ENCODE peak calls at places on chromosomes 7 and 10, in four cellular contexts. One of them, this sample, is unnamed. For H3K4me1, H3K9me3 and H3K36me3, the result is how much of the 10 kb centered on the place peaks cover.

GRCh38 chr10:124646483-124647352 is 97.5 kb downstream of the FAM53B start:
- DNase-seq in ascending aorta: peak
- DNase-seq in lung: peak
- DNase-seq in uterus: peak
- DNase-seq in this sample: no peak

GRCh38 chr7:143331179-143331825 is 15.4 kb downstream of the CLCN1 start:
- DNase-seq in uterus: peak
- DNase-seq in ascending aorta: no peak
- DNase-seq in lung: no peak
- DNase-seq in this sample: no peak

GRCh38 chr7:82428186-82428961 is 15.2 kb downstream of the CACNA2D1 start:
- DNase-seq in ascending aorta: no peak
- DNase-seq in lung: no peak
- DNase-seq in uterus: no peak
- DNase-seq in this sample: no peak

GRCh38 chr10:3468919-3469638 is 296.5 kb upstream of the PITRM1 start:
- DNase-seq in lung: peak
- DNase-seq in uterus: peak
- DNase-seq in ascending aorta: no peak
- DNase-seq in this sample: no peak

GRCh38 chr10:8908013-8908412 is 853.5 kb downstream of the GATA3 start:
- DNase-seq in ascending aorta: no peak
- DNase-seq in lung: no peak
- DNase-seq in uterus: no peak
- DNase-seq in this sample: no peak

GRCh38 chr7:70698219-70698832 is 433.6 kb upstream of the GALNT17 start:
- DNase-seq in uterus: no peak
- DNase-seq in ascending aorta: no peak
- DNase-seq in lung: no peak
- DNase-seq in this sample: no peak

GRCh38 chr7:111137296-111138195 is 46.6 kb downstream of the LRRN3 start:
- DNase-seq in lung: no peak
- DNase-seq in ascending aorta: no peak
- DNase-seq in uterus: no peak
- DNase-seq in this sample: no peak

GRCh38 chr10:16732376-16732775 is 84.8 kb downstream of the RSU1 start:
- DNase-seq in uterus: no peak
- DNase-seq in ascending aorta: no peak
- DNase-seq in lung: no peak
- DNase-seq in this sample: no peak

GRCh38 chr7:101696-102376 is 90.5 kb upstream of the FAM20C start:
- DNase-seq in uterus: no peak
- DNase-seq in lung: no peak
- DNase-seq in ascending aorta: no peak
- DNase-seq in this sample: no peak

GRCh38 chr7:2520131-2520807 is 695 bp downstream of the LFNG start:
- DNase-seq in uterus: no peak
- DNase-seq in ascending aorta: no peak
- DNase-seq in lung: no peak
- DNase-seq in this sample: no peak

GRCh38 chr10:33125522-33125921 is 167.5 kb upstream of the ITGB1 start:
- DNase-seq in ascending aorta: no peak
- DNase-seq in lung: no peak
- DNase-seq in uterus: no peak
- DNase-seq in this sample: no peak

GRCh38 chr10:74839708-74840107 is 13.3 kb downstream of the KAT6B start:
- DNase-seq in lung: no peak
- DNase-seq in uterus: no peak
- DNase-seq in ascending aorta: no peak
- DNase-seq in this sample: no peak

GRCh38 chr7:147894271-147894670 is 696.3 kb upstream of the C7orf33 start:
- DNase-seq in uterus: no peak
- DNase-seq in lung: no peak
- DNase-seq in ascending aorta: no peak
- DNase-seq in this sample: no peak

GRCh38 chr10:68154211-68154497 is 44.9 kb downstream of the MYPN start:
- DNase-seq in lung: no peak
- DNase-seq in ascending aorta: no peak
- DNase-seq in uterus: peak
- DNase-seq in this sample: no peak

GRCh38 chr7:136228185-136228584 is 251.0 kb upstream of the MTPN start:
- DNase-seq in lung: no peak
- DNase-seq in uterus: no peak
- DNase-seq in ascending aorta: no peak
- DNase-seq in this sample: no peak

GRCh38 chr7:107924841-107925490 is 34.0 kb downstream of the DLD start:
- DNase-seq in lung: no peak
- DNase-seq in ascending aorta: no peak
- DNase-seq in uterus: no peak
- DNase-seq in this sample: no peak

GRCh38 chr10:79155301-79156081 is 86.7 kb downstream of the ZMIZ1 start:
- DNase-seq in lung: no peak
- DNase-seq in ascending aorta: no peak
- DNase-seq in uterus: no peak
- DNase-seq in this sample: no peak

GRCh38 chr10:47410271-47410670 is 26.2 kb upstream of the ZNF488 start:
- DNase-seq in uterus: no peak
- DNase-seq in ascending aorta: no peak
- DNase-seq in lung: no peak
- DNase-seq in this sample: no peak
- H3K4me1 ChIP-seq in uterus: under half
- H3K4me1 ChIP-seq in ascending aorta: under half
- H3K4me1 ChIP-seq in lung: under half
- H3K4me1 ChIP-seq in this sample: under half

GRCh38 chr10:99593312-99593711 is 26.9 kb downstream of the SLC25A28 start:
- DNase-seq in ascending aorta: no peak
- DNase-seq in uterus: no peak
- DNase-seq in lung: no peak
- DNase-seq in this sample: no peak

GRCh38 chr10:99595770-99596465 is 24.3 kb downstream of the SLC25A28 start:
- DNase-seq in lung: no peak
- DNase-seq in ascending aorta: no peak
- DNase-seq in uterus: no peak
- DNase-seq in this sample: no peak

GRCh38 chr10:99595236-99595635 is 25.0 kb downstream of the SLC25A28 start:
- DNase-seq in uterus: no peak
- DNase-seq in ascending aorta: no peak
- DNase-seq in lung: no peak
- DNase-seq in this sample: no peak

GRCh38 chr10:99598011-99598410 is 22.2 kb downstream of the SLC25A28 start:
- DNase-seq in ascending aorta: no peak
- DNase-seq in uterus: no peak
- DNase-seq in lung: no peak
- DNase-seq in this sample: no peak

DNA sequence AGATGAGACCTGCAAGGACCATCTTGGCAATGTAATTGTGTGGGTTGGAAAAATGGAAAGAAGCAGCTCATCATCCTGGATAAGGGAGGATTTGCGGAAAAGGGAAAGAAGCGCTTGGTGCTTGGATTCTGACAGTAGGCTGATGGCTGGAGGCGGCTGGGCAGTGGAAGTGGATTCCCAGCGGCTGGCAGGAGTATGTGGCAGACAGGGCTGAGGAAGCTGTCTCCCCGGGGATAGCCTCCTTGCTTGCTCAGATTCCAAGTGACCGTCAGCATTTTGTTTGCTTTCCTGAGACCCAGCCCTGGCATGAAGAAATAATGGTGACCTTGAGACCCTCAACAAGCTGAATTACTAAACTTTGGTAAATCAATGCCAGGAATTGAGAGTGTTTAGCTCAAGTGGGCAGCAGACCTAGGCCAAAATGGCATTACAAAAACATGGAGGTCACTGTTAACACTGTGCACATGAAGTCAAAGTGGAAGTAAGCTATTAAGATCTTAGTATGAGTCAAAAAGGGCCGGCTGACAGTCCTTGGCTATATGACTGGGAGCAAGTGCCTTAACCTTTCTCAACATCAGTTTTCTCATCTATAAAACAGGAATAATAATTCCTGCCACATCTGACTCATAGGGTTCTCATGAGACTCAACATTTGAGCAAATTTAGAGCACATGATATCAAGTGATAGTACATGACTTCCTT is 21.3 kb downstream of the SLC25A28 start:
- DNase-seq in uterus: no peak
- DNase-seq in lung: no peak
- DNase-seq in ascending aorta: no peak
- DNase-seq in this sample: no peak
- H3K9me3 ChIP-seq in uterus: under half
- H3K9me3 ChIP-seq in lung: under half
- H3K9me3 ChIP-seq in ascending aorta: under half
- H3K9me3 ChIP-seq in this sample: under half

DNA sequence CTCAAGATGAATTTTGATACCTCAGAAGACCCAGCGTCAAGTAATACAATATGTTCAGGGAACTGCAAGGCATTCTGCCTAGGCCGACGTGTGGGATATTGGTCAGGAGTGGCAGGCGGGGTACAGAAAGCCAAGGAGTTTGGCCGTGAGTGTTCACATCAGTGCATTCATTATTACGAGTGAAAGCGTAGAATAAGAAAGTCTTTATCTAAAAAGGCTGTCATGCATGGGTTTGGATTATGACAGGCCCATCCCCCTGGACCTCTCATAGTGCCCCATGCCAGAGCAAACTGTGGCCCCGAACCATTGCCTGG is 7.5 kb downstream of the AIMP2 start:
- DNase-seq in uterus: no peak
- DNase-seq in lung: no peak
- DNase-seq in ascending aorta: no peak
- DNase-seq in this sample: no peak
- H3K36me3 ChIP-seq in uterus: under half
- H3K36me3 ChIP-seq in lung: under half
- H3K36me3 ChIP-seq in ascending aorta: under half
- H3K36me3 ChIP-seq in this sample: under half

GRCh38 chr10:133166504-133166827 is 6.4 kb downstream of the KNDC1 start:
- DNase-seq in ascending aorta: no peak
- DNase-seq in lung: no peak
- DNase-seq in uterus: no peak
- DNase-seq in this sample: no peak

GRCh38 chr10:133165556-133166503 is 5.8 kb downstream of the KNDC1 start:
- DNase-seq in ascending aorta: no peak
- DNase-seq in lung: no peak
- DNase-seq in uterus: peak
- DNase-seq in this sample: no peak

GRCh38 chr10:133167693-133168616 is 7.9 kb downstream of the KNDC1 start:
- DNase-seq in ascending aorta: no peak
- DNase-seq in uterus: no peak
- DNase-seq in lung: no peak
- DNase-seq in this sample: no peak

GRCh38 chr10:133168617-133169031 is 8.6 kb downstream of the KNDC1 start:
- DNase-seq in lung: no peak
- DNase-seq in uterus: no peak
- DNase-seq in ascending aorta: no peak
- DNase-seq in this sample: no peak

DNA sequence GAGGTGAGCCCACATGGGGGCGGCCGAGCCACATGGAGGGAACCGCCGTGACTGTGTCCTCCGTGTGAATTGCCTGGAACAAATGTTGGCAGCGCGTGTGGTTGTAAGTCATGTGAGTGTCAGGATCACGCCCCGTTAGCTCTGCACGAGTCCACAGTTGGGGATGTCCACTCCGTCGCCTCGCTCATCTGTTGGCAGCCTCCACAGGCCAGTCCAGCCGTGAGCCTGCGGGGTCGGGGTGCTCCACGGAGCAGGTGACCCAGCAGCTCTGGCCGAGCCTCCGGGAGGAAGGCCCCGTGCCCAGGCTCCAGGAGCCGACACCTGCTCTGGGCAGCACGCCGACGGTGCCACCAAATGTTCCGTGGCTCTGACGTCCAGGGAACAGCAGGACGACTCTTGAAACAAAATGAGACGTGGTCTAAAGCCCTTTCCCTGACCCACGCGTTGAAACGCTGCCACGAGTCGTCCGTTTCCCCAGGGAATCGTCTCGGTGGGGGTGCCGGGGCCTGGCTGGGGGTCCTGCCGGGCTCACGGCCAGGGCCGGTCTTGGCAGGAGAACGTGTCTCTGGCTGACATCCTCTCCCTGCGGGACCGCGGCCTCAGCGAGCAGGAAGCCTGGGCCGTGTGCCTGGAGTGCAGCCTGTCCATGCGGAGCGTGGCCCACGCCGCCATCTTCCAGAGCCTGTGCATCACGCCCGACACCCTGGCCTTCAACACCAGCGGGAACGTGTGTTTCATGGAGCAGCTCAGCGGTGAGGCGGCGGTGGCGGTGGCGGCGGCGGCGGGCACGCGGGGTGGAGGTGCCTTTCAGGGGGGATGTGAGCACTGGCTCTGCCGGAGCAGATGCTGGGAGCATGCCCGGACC is 7.0 kb downstream of the KNDC1 start:
- DNase-seq in ascending aorta: no peak
- DNase-seq in lung: no peak
- DNase-seq in uterus: no peak
- DNase-seq in this sample: no peak
- H3K4me1 ChIP-seq in ascending aorta: under half
- H3K4me1 ChIP-seq in lung: under half
- H3K4me1 ChIP-seq in uterus: under half
- H3K4me1 ChIP-seq in this sample: under half

GRCh38 chr10:667602-668143 is 21.8 kb downstream of the DIP2C start:
- DNase-seq in uterus: no peak
- DNase-seq in ascending aorta: no peak
- DNase-seq in lung: no peak
- DNase-seq in this sample: no peak
- H3K9me3 ChIP-seq in uterus: under half
- H3K9me3 ChIP-seq in ascending aorta: under half
- H3K9me3 ChIP-seq in lung: under half
- H3K9me3 ChIP-seq in this sample: under half

DNA sequence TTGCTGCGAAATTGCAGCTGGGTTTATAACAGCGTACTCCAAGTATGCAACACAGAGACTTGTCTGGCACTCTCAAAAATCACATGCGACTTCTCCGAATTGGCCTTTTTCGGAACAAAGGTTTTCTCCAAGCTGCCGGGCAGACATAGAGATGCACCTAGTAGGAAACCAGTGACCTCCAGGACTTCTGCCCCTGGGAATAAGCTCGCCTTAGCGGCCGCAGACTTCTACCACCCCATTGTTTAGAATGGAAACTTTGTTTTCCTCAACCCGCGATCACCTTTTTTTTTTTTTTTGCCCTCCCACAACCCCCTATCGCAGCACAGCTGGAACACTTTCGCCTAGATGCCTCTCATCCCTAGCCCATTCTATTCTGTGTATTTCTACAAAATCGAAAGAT is 4.9 kb upstream of the HOXA10 start:
- DNase-seq in ascending aorta: no peak
- DNase-seq in uterus: peak
- DNase-seq in lung: no peak
- DNase-seq in this sample: no peak
- H3K36me3 ChIP-seq in ascending aorta: under half
- H3K36me3 ChIP-seq in uterus: under half
- H3K36me3 ChIP-seq in lung: under half
- H3K36me3 ChIP-seq in this sample: under half

GRCh38 chr7:17307033-17307432 is 8.6 kb downstream of the AHR start:
- DNase-seq in ascending aorta: no peak
- DNase-seq in lung: no peak
- DNase-seq in uterus: no peak
- DNase-seq in this sample: no peak
- H3K4me1 ChIP-seq in ascending aorta: under half
- H3K4me1 ChIP-seq in lung: under half
- H3K4me1 ChIP-seq in uterus: under half
- H3K4me1 ChIP-seq in this sample: under half